ENCODE peak calls at places on chromosome 20, in six cellular contexts. Z is GM12878; W is body of pancreas; C is PC-3; S is CD8-positive, alpha-beta T cell; T is upper lobe of right lung. I is an unnamed sample. For H3K9me3, the result is how much of the 10 kb centered on the place peaks cover.

GRCh38 chr20:4714818-4715217 is 6.9 kb upstream of the PRND start:
- DNase-seq in Z (no peak), W (no peak), C (no peak), S (no peak), T (no peak), I (no peak)

GRCh38 chr20:10739575-10739974 is 65.8 kb upstream of the JAG1 start:
- DNase-seq in Z (no peak), W (peak), C (no peak), S (no peak), T (no peak), I (no peak)

GRCh38 chr20:401682-402495 is 6.2 kb upstream of the RBCK1 start:
- DNase-seq in Z (no peak), W (no peak), C (peak), S (no peak), T (no peak), I (no peak)

GRCh38 chr20:10609276-10609675 is 64.5 kb downstream of the JAG1 start:
- DNase-seq in Z (no peak), W (peak), C (no peak), S (no peak), T (no peak), I (peak)

GRCh38 chr20:62401331-62401779 is 5.7 kb downstream of the CABLES2 start:
- DNase-seq in Z (no peak), W (no peak), C (no peak), S (no peak), T (no peak), I (no peak)

GRCh38 chr20:49846206-49846807 is 33.7 kb downstream of the SLC9A8 start:
- DNase-seq in Z (no peak), W (peak), C (peak), S (no peak), T (no peak), I (no peak)

GRCh38 chr20:35129647-35130069 is 17.5 kb downstream of the EDEM2 start:
- DNase-seq in Z (no peak), W (no peak), C (peak), S (no peak), T (no peak), I (no peak)

GRCh38 chr20:26209171-26209941 is 512.7 kb upstream of the ZNF337 start:
- DNase-seq in Z (no peak), W (no peak), C (no peak), S (peak), T (peak), I (no peak)

GRCh38 chr20:13552061-13552460 is 86.7 kb downstream of the TASP1 start:
- DNase-seq in Z (no peak), W (no peak), C (peak), S (no peak), T (no peak), I (no peak)

GRCh38 chr20:53914091-53914860 is 156.1 kb downstream of the BCAS1 start:
- DNase-seq in Z (no peak), W (peak), C (peak), S (no peak), T (no peak), I (no peak)

GRCh38 chr20:42678895-42679294 is 510.8 kb downstream of the PTPRT start:
- DNase-seq in Z (no peak), W (peak), C (no peak), S (no peak), T (no peak), I (no peak)

GRCh38 chr20:25399038-25399430 is 8.4 kb upstream of the ABHD12 start:
- DNase-seq in Z (no peak), W (peak), C (peak), S (no peak), T (no peak), I (no peak)

DNA sequence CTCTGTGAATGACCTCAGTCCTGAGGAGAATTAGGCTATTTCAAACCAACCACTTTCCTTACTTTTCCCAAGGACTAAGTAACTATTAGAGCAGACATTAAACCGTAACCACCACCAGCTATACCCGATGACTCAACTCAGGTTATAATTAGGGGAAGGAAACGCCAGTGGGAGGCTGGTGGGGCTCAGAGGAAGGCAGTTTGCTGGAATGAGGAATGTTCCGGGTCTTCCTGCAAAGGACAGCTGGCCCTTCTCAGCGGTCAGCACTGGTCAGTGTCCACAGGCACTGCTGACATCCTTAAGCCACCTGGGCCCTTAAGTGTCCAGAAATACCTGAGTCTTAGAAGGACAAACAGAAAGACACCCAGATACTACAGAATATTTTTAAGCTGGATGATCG is 515.2 kb downstream of the MAFB start:
- DNase-seq in Z (no peak), W (no peak), C (no peak), S (no peak), T (no peak), I (no peak)
- H3K9me3 ChIP-seq in Z (under half), W (under half), C (under half), S (under half), T (under half), I (under half)

GRCh38 chr20:3204124-3204794 is at the start of gene DDRGK1:
- DNase-seq in Z (peak), W (peak), C (peak), S (peak), T (peak), I (peak)

GRCh38 chr20:3209023-3209945 is at the start of gene ITPA:
- DNase-seq in Z (no peak), W (peak), C (peak), S (peak), T (peak), I (peak)

GRCh38 chr20:3213226-3213625 is 3.9 kb downstream of the ITPA start:
- DNase-seq in Z (no peak), W (no peak), C (no peak), S (no peak), T (no peak), I (no peak)

GRCh38 chr20:3210346-3210745 is 1.0 kb downstream of the ITPA start:
- DNase-seq in Z (no peak), W (no peak), C (no peak), S (no peak), T (no peak), I (no peak)

DNA sequence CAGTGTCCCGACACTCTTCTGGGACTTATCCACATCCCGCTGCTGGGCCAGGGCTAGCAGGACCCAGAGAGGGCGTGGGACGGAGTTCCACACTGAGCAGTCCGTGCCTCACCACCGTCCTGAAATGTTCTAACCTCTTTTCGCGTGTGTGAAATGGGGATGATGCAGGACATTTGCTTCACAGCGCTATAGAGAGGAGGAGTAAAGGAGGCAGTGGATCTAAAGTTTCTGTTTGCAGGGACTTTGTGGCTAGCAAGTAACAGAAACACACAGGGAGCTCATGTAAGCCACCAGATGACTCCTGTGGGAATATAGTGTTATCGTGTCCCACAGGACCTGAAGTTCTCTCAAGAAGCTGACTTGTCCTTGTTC is 634 bp downstream of the ITPA start:
- DNase-seq in Z (no peak), W (peak), C (no peak), S (no peak), T (no peak), I (no peak)
- H3K27ac ChIP-seq in Z (peak), W (no peak), C (peak), S (peak), T (peak), I (peak)

GRCh38 chr20:51220293-51220706 is 197.4 kb upstream of the KCNG1 start:
- DNase-seq in Z (no peak), W (peak), C (peak), S (peak), T (peak), I (peak)

GRCh38 chr20:51217347-51218045 is 194.6 kb upstream of the KCNG1 start:
- DNase-seq in Z (no peak), W (no peak), C (no peak), S (no peak), T (no peak), I (no peak)

GRCh38 chr20:51221791-51222408 is 199.0 kb upstream of the KCNG1 start:
- DNase-seq in Z (no peak), W (no peak), C (peak), S (no peak), T (no peak), I (no peak)

GRCh38 chr20:51221103-51221502 is 198.2 kb upstream of the KCNG1 start:
- DNase-seq in Z (no peak), W (no peak), C (no peak), S (no peak), T (no peak), I (no peak)

DNA sequence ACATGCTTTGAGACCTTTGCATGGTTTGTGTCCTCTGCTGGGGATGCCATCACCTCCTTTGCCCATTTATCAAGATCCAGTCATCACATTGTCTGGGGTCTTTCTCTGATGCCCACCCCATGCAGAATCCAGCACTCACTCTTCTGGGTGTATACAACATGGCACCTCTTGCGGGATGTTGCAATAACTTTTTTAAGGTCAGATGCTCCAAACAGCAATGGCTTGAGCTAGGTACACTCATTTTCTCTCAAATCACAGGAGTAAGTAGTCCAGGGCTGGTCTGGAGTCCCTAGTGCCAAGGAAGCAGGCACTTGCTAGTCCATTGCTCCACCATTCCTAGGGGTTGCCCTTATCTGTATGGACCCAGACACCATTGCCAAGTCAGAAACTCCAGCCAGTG is 196.6 kb upstream of the KCNG1 start:
- DNase-seq in Z (no peak), W (no peak), C (no peak), S (no peak), T (no peak), I (no peak)
- H3K9me3 ChIP-seq in Z (under half), W (under half), C (under half), S (under half), T (under half), I (under half)

DNA sequence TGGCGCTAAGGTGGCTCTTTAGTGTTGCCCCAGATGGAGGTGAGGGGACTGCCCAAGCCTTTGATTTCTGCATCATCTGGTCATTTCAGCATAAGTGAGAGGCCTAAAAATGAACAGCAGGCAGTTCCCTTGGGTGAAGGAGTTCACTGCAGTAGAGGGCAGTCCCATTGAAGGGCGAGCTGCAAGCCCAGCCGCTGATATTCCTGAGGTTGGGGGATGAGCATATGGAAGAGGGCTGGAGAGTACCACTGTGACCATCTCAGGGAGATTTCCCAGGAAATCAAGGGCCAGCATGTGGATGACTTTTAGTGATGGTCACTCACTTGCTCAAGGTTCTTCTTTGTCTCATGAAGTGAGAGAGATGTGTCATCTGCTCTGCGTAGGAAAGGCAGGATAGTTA is 9.3 kb downstream of the TOX2 start:
- DNase-seq in Z (no peak), W (no peak), C (no peak), S (no peak), T (no peak), I (no peak)
- H3K27ac ChIP-seq in Z (no peak), W (no peak), C (no peak), S (no peak), T (no peak), I (no peak)

DNA sequence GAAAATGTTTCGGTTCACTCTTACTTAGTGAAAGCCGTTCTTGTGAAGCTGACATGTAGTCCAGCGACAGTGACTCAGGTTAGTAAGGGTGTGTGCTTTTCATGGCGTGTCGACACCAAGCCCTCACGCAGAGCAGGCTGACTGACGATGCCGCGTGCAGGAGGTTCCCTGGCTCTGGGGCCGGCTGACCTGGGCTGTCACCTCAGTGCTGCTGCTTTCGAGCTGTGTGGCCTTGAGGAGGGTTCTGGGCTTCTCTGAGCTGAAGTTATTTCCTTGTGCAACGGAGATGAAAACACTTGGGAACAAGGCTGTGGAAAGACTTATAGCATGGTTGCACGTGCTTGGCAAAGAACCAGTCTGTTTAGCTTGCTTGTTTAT is 59.2 kb downstream of the PHACTR3 start:
- DNase-seq in Z (no peak), W (no peak), C (no peak), S (no peak), T (no peak), I (no peak)
- H3K9me3 ChIP-seq in Z (under half), W (under half), C (under half), S (under half), T (under half), I (under half)

DNA sequence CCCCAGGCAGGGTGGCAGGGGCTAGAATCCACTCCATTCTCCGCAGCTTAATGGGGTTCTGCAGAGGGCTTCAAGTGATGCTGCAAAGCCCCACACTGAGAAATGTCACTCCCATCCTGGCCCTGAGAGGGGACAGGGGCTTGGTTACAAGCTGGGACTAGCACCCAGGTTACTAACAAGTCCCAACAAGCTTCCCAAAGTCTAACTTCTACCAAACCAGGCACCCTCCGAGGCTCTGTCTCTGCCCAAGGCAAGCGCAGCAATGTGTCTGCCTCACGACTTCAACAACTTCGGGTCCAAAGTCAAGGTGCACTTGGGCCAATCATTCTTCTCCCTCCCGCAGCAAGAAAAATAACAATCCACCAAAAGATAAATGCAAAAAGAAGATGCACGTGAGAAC is 45.6 kb downstream of the NFATC2 start:
- DNase-seq in Z (no peak), W (no peak), C (no peak), S (no peak), T (no peak), I (no peak)
- H3K27ac ChIP-seq in Z (peak), W (no peak), C (no peak), S (peak), T (no peak), I (no peak)

DNA sequence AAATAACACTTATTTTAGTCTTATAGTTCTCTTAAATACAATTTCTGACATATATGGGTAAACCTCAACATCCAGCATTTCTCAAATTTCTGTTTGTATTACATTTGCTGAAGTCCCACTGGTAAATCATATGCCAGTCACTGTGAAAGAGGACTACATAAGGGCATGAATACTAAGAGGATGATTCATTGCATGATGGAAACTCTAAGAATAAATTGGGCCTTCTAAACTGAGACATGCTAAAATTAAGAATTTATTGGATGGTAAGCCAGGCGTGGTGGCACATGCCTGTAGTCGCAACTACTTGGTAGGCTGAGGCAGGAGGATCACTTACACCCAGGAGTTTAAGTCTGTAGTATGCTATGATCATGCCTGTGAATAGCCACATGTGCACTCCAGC is 12.1 kb downstream of the DEFB123 start:
- DNase-seq in Z (no peak), W (no peak), C (no peak), S (no peak), T (no peak), I (no peak)
- H3K9me3 ChIP-seq in Z (under half), W (under half), C (under half), S (under half), T (under half), I (under half)

GRCh38 chr20:48191200-48191599 is 405.9 kb upstream of the SULF2 start:
- DNase-seq in Z (no peak), W (no peak), C (peak), S (no peak), T (no peak), I (no peak)
- H3K27ac ChIP-seq in Z (no peak), W (no peak), C (no peak), S (no peak), T (no peak), I (no peak)

I was measured in left ventricle myocardium inferior.